ENCODE peak calls at places on chromosomes 4 and X, in seven cellular contexts. W is T-helper 1 cell, O is NCI-H510A treated with DMSO at 0.1 percent for 48 hours, F is NCI-H1105, V is NCI-H1092, G is endothelial cell, J is lower lobe of right lung. B is an unnamed sample.

GRCh38 chr4:142142403-142142802 is 506.0 kb downstream of the IL15 start:
- DNase-seq in W (peak), O (no peak), F (no peak), V (no peak), G (no peak), J (no peak), B (no peak)

GRCh38 chr4:138070816-138071215 is 171.3 kb downstream of the SLC7A11 start:
- DNase-seq in W (no peak), O (no peak), F (no peak), V (no peak), G (no peak), J (no peak), B (peak)

GRCh38 chr4:152780267-152780811 is 585 bp downstream of the ARFIP1 start:
- DNase-seq in W (no peak), O (no peak), F (no peak), V (no peak), G (peak), J (no peak), B (no peak)

GRCh38 chrX:67601771-67602170 is 58.0 kb downstream of the AR start:
- DNase-seq in W (no peak), O (no peak), F (no peak), V (no peak), G (no peak), J (no peak), B (no peak)

GRCh38 chr4:6342530-6343293 is 73.1 kb downstream of the WFS1 start:
- DNase-seq in W (no peak), O (no peak), F (peak), V (peak), G (no peak), J (peak), B (peak)

GRCh38 chrX:49878128-49878833 is 1.0 kb upstream of the USP27X start:
- DNase-seq in W (no peak), O (no peak), F (no peak), V (no peak), G (no peak), J (no peak), B (no peak)

GRCh38 chr4:140125374-140125773 is 28.6 kb downstream of the MAML3 start:
- DNase-seq in W (no peak), O (no peak), F (no peak), V (no peak), G (no peak), J (no peak), B (peak)

GRCh38 chr4:137367608-137368007 is 164.7 kb downstream of the PCDH18 start:
- DNase-seq in W (no peak), O (no peak), F (no peak), V (no peak), G (no peak), J (no peak), B (peak)

GRCh38 chr4:5433196-5433595 is 275.2 kb downstream of the EVC2 start:
- DNase-seq in W (no peak), O (no peak), F (no peak), V (no peak), G (no peak), J (no peak), B (no peak)

GRCh38 chrX:19811807-19812604 is 75.4 kb downstream of the SH3KBP1 start:
- DNase-seq in W (no peak), O (no peak), F (no peak), V (no peak), G (no peak), J (no peak), B (no peak)

GRCh38 chr4:183576701-183577100 is 71.8 kb downstream of the ING2 start:
- DNase-seq in W (no peak), O (no peak), F (no peak), V (no peak), G (no peak), J (no peak), B (no peak)

GRCh38 chr4:8435656-8436121 is 4.8 kb downstream of the ACOX3 start:
- DNase-seq in W (peak), O (no peak), F (no peak), V (no peak), G (no peak), J (no peak), B (no peak)

B was measured in bronchial epithelial cell.